ENCODE peak calls at places on chromosomes 2 and 18, in seven cellular contexts. U, J, V, B, I, C and S are unnamed samples.

GRCh38 chr2:217142649-217143266 is 282.9 kb upstream of the TNP1 start:
- DNase-seq in U (no peak), J (no peak), V (no peak), B (no peak), I (no peak), C (peak), S (no peak)

GRCh38 chr2:9770308-9771100 is 72.8 kb upstream of the TAF1B start:
- DNase-seq in U (peak), J (peak), V (no peak), B (peak), I (peak), C (peak), S (peak)

GRCh38 chr18:53553030-53553429 is 671.4 kb downstream of the MBD2 start:
- DNase-seq in U (no peak), J (no peak), V (no peak), B (no peak), I (no peak), C (no peak), S (no peak)

GRCh38 chr2:118268268-118268667 is 180.0 kb downstream of the INSIG2 start:
- DNase-seq in U (no peak), J (no peak), V (no peak), B (no peak), I (no peak), C (no peak), S (no peak)

GRCh38 chr2:201320701-201321100 is 36.4 kb downstream of the FLACC1 start:
- DNase-seq in U (no peak), J (no peak), V (no peak), B (no peak), I (no peak), C (no peak), S (no peak)

GRCh38 chr18:37294951-37295350 is 270.6 kb downstream of the CELF4 start:
- DNase-seq in U (no peak), J (no peak), V (no peak), B (no peak), I (no peak), C (peak), S (no peak)

GRCh38 chr18:72187956-72188355 is 356.2 kb downstream of the CBLN2 start:
- DNase-seq in U (no peak), J (no peak), V (peak), B (no peak), I (no peak), C (no peak), S (no peak)

GRCh38 chr2:218086493-218086892 is 17.4 kb downstream of the RUFY4 start:
- DNase-seq in U (no peak), J (no peak), V (no peak), B (no peak), I (no peak), C (no peak), S (no peak)

GRCh38 chr2:226354434-226354833 is 445.2 kb downstream of the IRS1 start:
- DNase-seq in U (no peak), J (no peak), V (peak), B (no peak), I (peak), C (peak), S (no peak)

GRCh38 chr2:74700643-74701377 is 46.8 kb downstream of the SEMA4F start:
- DNase-seq in U (no peak), J (no peak), V (no peak), B (no peak), I (no peak), C (no peak), S (no peak)

GRCh38 chr2:142885543-142885942 is 8.1 kb downstream of the KYNU start:
- DNase-seq in U (no peak), J (no peak), V (no peak), B (no peak), I (no peak), C (no peak), S (no peak)

GRCh38 chr2:160565099-160565498 is 71.5 kb upstream of the RBMS1 start:
- DNase-seq in U (no peak), J (no peak), V (no peak), B (no peak), I (no peak), C (no peak), S (no peak)

GRCh38 chr2:128028668-128029054 is 802 bp upstream of the SAP130 start:
- DNase-seq in U (no peak), J (no peak), V (no peak), B (no peak), I (no peak), C (no peak), S (no peak)

GRCh38 chr2:36343601-36344000 is 12.0 kb upstream of the CRIM1 start:
- DNase-seq in U (no peak), J (no peak), V (no peak), B (no peak), I (peak), C (no peak), S (no peak)

GRCh38 chr18:80147037-80147417 is 38.0 kb downstream of the ADNP2 start:
- DNase-seq in U (no peak), J (no peak), V (no peak), B (no peak), I (no peak), C (no peak), S (no peak)

GRCh38 chr2:88481937-88482336 is 29.4 kb upstream of the FOXI3 start:
- DNase-seq in U (no peak), J (no peak), V (peak), B (no peak), I (no peak), C (peak), S (no peak)

GRCh38 chr2:190534310-190535118 is at the start of gene NEMP2:
- DNase-seq in U (peak), J (peak), V (peak), B (peak), I (peak), C (peak), S (peak)

GRCh38 chr18:35836932-35837331 is 135.5 kb upstream of the RMP24 start:
- DNase-seq in U (no peak), J (no peak), V (no peak), B (no peak), I (no peak), C (no peak), S (no peak)

GRCh38 chr2:40039543-40039942 is 260.5 kb upstream of the THUMPD2 start:
- DNase-seq in U (no peak), J (no peak), V (no peak), B (no peak), I (no peak), C (no peak), S (no peak)

GRCh38 chr2:216082388-216082733 is 642 bp downstream of the TMEM169 start:
- DNase-seq in U (no peak), J (no peak), V (no peak), B (no peak), I (no peak), C (no peak), S (no peak)

GRCh38 chr18:78423776-78424175 is 555.8 kb upstream of the SALL3 start:
- DNase-seq in U (no peak), J (no peak), V (no peak), B (no peak), I (no peak), C (no peak), S (no peak)

GRCh38 chr2:105712166-105712915 is 32.4 kb upstream of the NCK2 start:
- DNase-seq in U (no peak), J (no peak), V (peak), B (no peak), I (peak), C (no peak), S (no peak)

GRCh38 chr2:214593723-214594122 is 182.9 kb downstream of the VWC2L start:
- DNase-seq in U (no peak), J (no peak), V (no peak), B (no peak), I (peak), C (peak), S (no peak)

GRCh38 chr2:28406276-28407096 is 13.8 kb downstream of the FOSL2 start:
- DNase-seq in U (no peak), J (peak), V (peak), B (peak), I (peak), C (peak), S (no peak)

GRCh38 chr2:134396493-134396892 is 142.6 kb downstream of the MGAT5 start:
- DNase-seq in U (no peak), J (no peak), V (no peak), B (no peak), I (no peak), C (no peak), S (no peak)

GRCh38 chr18:7158201-7158600 is 40.6 kb upstream of the LAMA1 start:
- DNase-seq in U (no peak), J (no peak), V (no peak), B (no peak), I (peak), C (peak), S (no peak)

GRCh38 chr2:8676191-8676914 is 5.5 kb upstream of the ID2 start:
- DNase-seq in U (peak), J (no peak), V (no peak), B (peak), I (peak), C (no peak), S (peak)

GRCh38 chr18:48785091-48785614 is 165.6 kb downstream of the SMAD7 start:
- DNase-seq in U (no peak), J (no peak), V (no peak), B (peak), I (no peak), C (no peak), S (no peak)
- H3K27ac ChIP-seq in U (no peak), J (no peak), V (no peak), B (peak), I (no peak), C (no peak), S (no peak)

GRCh38 chr2:230877737-230878598 is 13.2 kb downstream of the ITM2C start:
- DNase-seq in U (no peak), J (no peak), V (no peak), B (peak), I (no peak), C (no peak), S (no peak)
- H3K27ac ChIP-seq in U (no peak), J (no peak), V (no peak), B (no peak), I (no peak), C (no peak), S (no peak)

GRCh38 chr2:136785215-136785614 is 19.9 kb downstream of the THSD7B start:
- DNase-seq in U (no peak), J (no peak), V (no peak), B (no peak), I (no peak), C (no peak), S (no peak)

GRCh38 chr2:136783856-136784255 is 18.5 kb downstream of the THSD7B start:
- DNase-seq in U (no peak), J (no peak), V (no peak), B (no peak), I (no peak), C (no peak), S (no peak)

GRCh38 chr2:136787970-136788369 is 22.6 kb downstream of the THSD7B start:
- DNase-seq in U (no peak), J (no peak), V (no peak), B (no peak), I (no peak), C (no peak), S (no peak)
- H3K27ac ChIP-seq in U (no peak), J (no peak), V (no peak), B (no peak), I (no peak), C (no peak), S (no peak)

DNA sequence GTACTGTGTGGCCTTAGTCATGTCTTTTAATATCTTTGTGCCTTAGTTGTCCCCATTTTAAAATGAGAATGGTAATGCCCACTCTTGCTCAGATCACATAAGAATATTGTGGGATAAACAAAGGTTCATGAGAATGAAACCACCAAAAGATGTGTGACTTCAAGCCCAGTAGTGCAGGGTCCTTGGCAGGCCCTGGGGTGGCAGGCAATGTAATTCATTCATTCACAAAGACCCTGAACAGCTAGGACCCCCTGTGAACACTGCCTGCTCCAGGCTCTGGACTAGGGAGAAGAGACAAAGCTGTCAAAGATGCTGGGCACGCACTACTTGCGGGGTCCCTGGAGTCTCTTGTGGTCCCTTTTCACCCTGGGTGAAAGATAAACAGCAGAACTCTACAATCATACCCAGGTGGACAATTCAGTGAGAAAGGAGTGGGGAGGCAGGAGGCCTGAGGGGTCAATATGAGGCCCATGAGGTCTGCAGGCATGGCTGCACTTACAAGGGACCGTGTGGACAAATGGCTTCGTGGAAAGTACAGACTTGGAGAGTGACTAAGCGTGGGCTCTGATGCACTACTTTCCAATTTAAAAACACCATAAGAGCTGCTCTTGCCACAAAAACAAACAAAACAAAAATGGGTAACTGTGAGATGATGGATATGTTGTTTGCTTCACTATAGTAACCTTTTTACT is 136.1 kb downstream of the SMAD7 start:
- DNase-seq in U (no peak), J (no peak), V (no peak), B (peak), I (no peak), C (no peak), S (no peak)
- H3K27ac ChIP-seq in U (no peak), J (peak), V (no peak), B (peak), I (no peak), C (peak), S (no peak)

DNA sequence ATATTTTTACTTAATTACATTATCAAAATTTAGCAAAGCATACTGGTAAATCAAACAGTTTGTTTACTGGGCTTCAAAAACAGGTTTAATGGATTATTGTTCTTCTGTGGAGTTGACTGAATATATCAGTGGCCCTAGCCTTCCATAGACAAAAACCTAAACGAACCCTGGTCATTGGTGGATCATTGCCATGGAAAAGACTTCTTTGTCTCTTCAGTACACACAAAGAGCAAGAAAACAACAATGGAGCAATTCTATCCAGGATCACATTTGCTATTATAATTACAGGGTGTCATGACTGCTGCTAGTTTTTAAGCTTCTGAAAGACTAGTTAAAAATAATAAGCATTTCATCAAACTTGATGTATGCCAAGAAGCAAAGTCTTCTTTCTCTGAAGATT is 1228.8 kb upstream of the DDX18 start:
- DNase-seq in U (no peak), J (no peak), V (no peak), B (no peak), I (no peak), C (no peak), S (no peak)
- H3K27ac ChIP-seq in U (no peak), J (no peak), V (no peak), B (no peak), I (no peak), C (no peak), S (peak)